ENCODE peak calls at places on chromosomes 7 and 10, in ten cellular contexts. One of them, this sample, is unnamed.
A peak's percentile ranks its signal among the peaks of the same experiment; 100 is the strongest.

GRCh38 chr10:110344622-110345021 is 39.9 kb upstream of the SMNDC1 start:
- DNase-seq in upper lobe of left lung: no peak
- DNase-seq in suprapubic skin: no peak
- DNase-seq in SK-N-SH: no peak
- DNase-seq in stomach: no peak
- DNase-seq in transverse colon: no peak
- DNase-seq in HCT116: no peak
- DNase-seq in GM23338: no peak
- DNase-seq in GM12878: no peak
- DNase-seq in breast epithelium: no peak
- DNase-seq in this sample: no peak

GRCh38 chr7:43879477-43879876 is 10.2 kb upstream of the MRPS24 start:
- DNase-seq in upper lobe of left lung: no peak
- DNase-seq in suprapubic skin: no peak
- DNase-seq in SK-N-SH: no peak
- DNase-seq in stomach: no peak
- DNase-seq in transverse colon: no peak
- DNase-seq in HCT116: no peak
- DNase-seq in GM23338: no peak
- DNase-seq in GM12878: no peak
- DNase-seq in breast epithelium: no peak
- DNase-seq in this sample: no peak

GRCh38 chr7:98187138-98187502 is 24.1 kb upstream of the BHLHA15 start:
- DNase-seq in upper lobe of left lung: no peak
- DNase-seq in suprapubic skin: no peak
- DNase-seq in SK-N-SH: no peak
- DNase-seq in stomach: no peak
- DNase-seq in transverse colon: no peak
- DNase-seq in HCT116: no peak
- DNase-seq in GM23338: no peak
- DNase-seq in GM12878: no peak
- DNase-seq in breast epithelium: no peak
- DNase-seq in this sample: no peak

GRCh38 chr7:125490167-125490566 is 560.5 kb upstream of the POT1 start:
- DNase-seq in upper lobe of left lung: no peak
- DNase-seq in suprapubic skin: no peak
- DNase-seq in SK-N-SH: no peak
- DNase-seq in stomach: no peak
- DNase-seq in transverse colon: no peak
- DNase-seq in HCT116: no peak
- DNase-seq in GM23338: no peak
- DNase-seq in GM12878: no peak
- DNase-seq in breast epithelium: no peak
- DNase-seq in this sample: no peak

GRCh38 chr7:41918597-41918996 is 215.7 kb upstream of the INHBA start:
- DNase-seq in upper lobe of left lung: no peak
- DNase-seq in suprapubic skin: no peak
- DNase-seq in SK-N-SH: no peak
- DNase-seq in stomach: no peak
- DNase-seq in transverse colon: no peak
- DNase-seq in HCT116: no peak
- DNase-seq in GM23338: no peak
- DNase-seq in GM12878: no peak
- DNase-seq in breast epithelium: no peak
- DNase-seq in this sample: no peak

GRCh38 chr10:48291190-48291589 is 15.3 kb upstream of the MAPK8 start:
- DNase-seq in upper lobe of left lung: no peak
- DNase-seq in suprapubic skin: no peak
- DNase-seq in SK-N-SH: no peak
- DNase-seq in stomach: no peak
- DNase-seq in transverse colon: no peak
- DNase-seq in HCT116: no peak
- DNase-seq in GM23338: no peak
- DNase-seq in GM12878: no peak
- DNase-seq in breast epithelium: no peak
- DNase-seq in this sample: no peak

GRCh38 chr7:39754326-39755120 is 131.2 kb downstream of the RALA start:
- DNase-seq in upper lobe of left lung: peak; percentile 83
- DNase-seq in suprapubic skin: no peak
- DNase-seq in SK-N-SH: no peak
- DNase-seq in stomach: no peak
- DNase-seq in transverse colon: no peak
- DNase-seq in HCT116: no peak
- DNase-seq in GM23338: peak; percentile 47
- DNase-seq in GM12878: no peak
- DNase-seq in breast epithelium: no peak
- DNase-seq in this sample: no peak

GRCh38 chr7:33761440-33762080 is 143.8 kb upstream of the BMPER start:
- DNase-seq in upper lobe of left lung: no peak
- DNase-seq in suprapubic skin: no peak
- DNase-seq in SK-N-SH: no peak
- DNase-seq in stomach: no peak
- DNase-seq in transverse colon: no peak
- DNase-seq in HCT116: no peak
- DNase-seq in GM23338: no peak
- DNase-seq in GM12878: no peak
- DNase-seq in breast epithelium: no peak
- DNase-seq in this sample: no peak

GRCh38 chr7:29141981-29142380 is 4.4 kb downstream of the CPVL start:
- DNase-seq in upper lobe of left lung: no peak
- DNase-seq in suprapubic skin: no peak
- DNase-seq in SK-N-SH: no peak
- DNase-seq in stomach: no peak
- DNase-seq in transverse colon: no peak
- DNase-seq in HCT116: no peak
- DNase-seq in GM23338: no peak
- DNase-seq in GM12878: no peak
- DNase-seq in breast epithelium: no peak
- DNase-seq in this sample: no peak

GRCh38 chr7:106190589-106191330 is 78.6 kb upstream of the SYPL1 start:
- DNase-seq in upper lobe of left lung: no peak
- DNase-seq in suprapubic skin: no peak
- DNase-seq in SK-N-SH: no peak
- DNase-seq in stomach: no peak
- DNase-seq in transverse colon: no peak
- DNase-seq in HCT116: no peak
- DNase-seq in GM23338: no peak
- DNase-seq in GM12878: no peak
- DNase-seq in breast epithelium: no peak
- DNase-seq in this sample: no peak

GRCh38 chr10:47311193-47311899 is 10.9 kb upstream of the GDF2 start:
- DNase-seq in upper lobe of left lung: no peak
- DNase-seq in suprapubic skin: no peak
- DNase-seq in SK-N-SH: no peak
- DNase-seq in stomach: peak; percentile 84
- DNase-seq in transverse colon: peak; percentile 77
- DNase-seq in HCT116: no peak
- DNase-seq in GM23338: no peak
- DNase-seq in GM12878: no peak
- DNase-seq in breast epithelium: no peak
- DNase-seq in this sample: no peak

GRCh38 chr10:122068844-122069243 is 79.9 kb downstream of the TACC2 start:
- DNase-seq in upper lobe of left lung: no peak
- DNase-seq in suprapubic skin: peak; percentile 52
- DNase-seq in SK-N-SH: no peak
- DNase-seq in stomach: peak; percentile 9
- DNase-seq in transverse colon: no peak
- DNase-seq in HCT116: no peak
- DNase-seq in GM23338: no peak
- DNase-seq in GM12878: no peak
- DNase-seq in breast epithelium: no peak
- DNase-seq in this sample: no peak

GRCh38 chr10:117413928-117414618 is 38.8 kb upstream of the PDZD8 start:
- DNase-seq in upper lobe of left lung: no peak
- DNase-seq in suprapubic skin: no peak
- DNase-seq in SK-N-SH: no peak
- DNase-seq in stomach: no peak
- DNase-seq in transverse colon: no peak
- DNase-seq in HCT116: no peak
- DNase-seq in GM23338: no peak
- DNase-seq in GM12878: no peak
- DNase-seq in breast epithelium: no peak
- DNase-seq in this sample: no peak

DNA sequence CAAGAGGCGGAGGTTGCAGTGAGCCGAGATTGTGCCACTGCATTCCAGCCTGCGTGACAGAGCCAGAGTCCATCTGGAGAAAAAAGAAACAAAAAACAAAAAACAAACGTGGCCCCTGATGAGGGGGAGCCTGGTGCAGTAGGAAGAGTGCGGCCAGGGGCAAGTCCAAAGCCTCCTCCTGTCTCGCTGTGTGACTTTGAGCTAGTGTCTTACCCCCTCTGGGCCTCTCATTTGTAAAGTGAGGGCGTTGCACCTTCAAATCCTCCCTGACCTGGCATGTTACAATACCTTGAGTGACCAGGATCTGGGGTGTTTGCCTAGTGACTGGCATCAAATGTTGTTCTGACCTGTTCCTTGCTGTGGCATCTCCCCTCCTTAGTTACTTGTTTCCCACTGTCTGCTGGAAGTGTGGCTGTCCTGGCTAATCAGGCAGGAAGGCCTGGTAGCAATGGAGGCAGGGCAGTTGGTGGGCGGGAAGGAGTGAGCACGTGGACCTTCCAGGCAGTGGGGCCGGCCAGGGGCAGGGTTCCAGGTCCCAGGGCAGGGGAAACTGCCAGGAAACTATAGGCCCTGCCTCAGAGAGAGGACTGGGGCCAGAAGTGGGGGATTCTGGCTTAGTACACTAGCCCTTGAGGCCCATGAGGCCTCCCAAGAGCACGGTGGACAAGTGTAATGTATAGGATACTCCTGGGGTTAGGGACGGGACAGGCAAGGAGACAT is 24.5 kb upstream of the GOLGA7B start:
- DNase-seq in upper lobe of left lung: no peak
- DNase-seq in suprapubic skin: no peak
- DNase-seq in SK-N-SH: no peak
- DNase-seq in stomach: no peak
- DNase-seq in transverse colon: no peak
- DNase-seq in HCT116: no peak
- DNase-seq in GM23338: no peak
- DNase-seq in GM12878: no peak
- DNase-seq in breast epithelium: no peak
- DNase-seq in this sample: no peak
- TF ChIP-seq POLR2AphosphoS5 in upper lobe of left lung: no peak
- TF ChIP-seq POLR2AphosphoS5 in suprapubic skin: no peak
- TF ChIP-seq POLR2AphosphoS5 in SK-N-SH: no peak
- TF ChIP-seq POLR2AphosphoS5 in stomach: no peak
- TF ChIP-seq POLR2AphosphoS5 in transverse colon: no peak
- TF ChIP-seq POLR2AphosphoS5 in HCT116: no peak
- TF ChIP-seq POLR2AphosphoS5 in GM23338: no peak
- TF ChIP-seq POLR2AphosphoS5 in GM12878: no peak
- TF ChIP-seq POLR2AphosphoS5 in breast epithelium: no peak
- TF ChIP-seq POLR2AphosphoS5 in this sample: no peak

DNA sequence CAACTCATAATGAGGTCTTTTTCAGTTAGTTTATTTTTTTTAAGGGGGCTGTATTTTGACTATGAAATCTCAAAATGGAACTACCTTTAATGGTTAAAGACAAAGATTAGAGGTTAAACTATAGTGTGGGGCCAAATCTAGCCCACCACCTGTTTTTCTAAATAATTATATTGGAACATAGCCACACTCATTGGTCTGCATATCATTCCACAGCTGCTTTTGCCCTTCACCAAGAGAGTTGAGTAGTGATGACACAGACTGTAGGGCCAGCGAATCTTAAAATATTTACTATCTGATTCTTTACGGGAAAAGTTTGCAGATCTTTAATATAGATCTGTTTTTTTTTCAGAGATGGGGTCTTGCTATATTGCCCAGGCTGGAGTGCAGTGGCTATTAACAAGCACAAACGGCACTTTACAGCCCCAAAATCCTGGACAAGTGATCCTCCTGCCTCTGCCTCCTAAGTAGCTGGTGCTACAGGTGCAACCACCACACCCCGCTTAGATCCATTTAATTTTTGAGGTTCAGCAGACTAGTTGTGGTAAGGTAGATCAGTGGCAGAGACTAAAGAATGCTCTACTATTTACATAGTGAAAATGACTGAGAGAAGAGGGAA is 25.8 kb downstream of the EPC1 start:
- DNase-seq in upper lobe of left lung: no peak
- DNase-seq in suprapubic skin: no peak
- DNase-seq in SK-N-SH: no peak
- DNase-seq in stomach: no peak
- DNase-seq in transverse colon: no peak
- DNase-seq in HCT116: no peak
- DNase-seq in GM23338: no peak
- DNase-seq in GM12878: no peak
- DNase-seq in breast epithelium: no peak
- DNase-seq in this sample: no peak
- TF ChIP-seq POLR2AphosphoS5 in upper lobe of left lung: no peak
- TF ChIP-seq POLR2AphosphoS5 in suprapubic skin: no peak
- TF ChIP-seq POLR2AphosphoS5 in SK-N-SH: no peak
- TF ChIP-seq POLR2AphosphoS5 in stomach: no peak
- TF ChIP-seq POLR2AphosphoS5 in transverse colon: no peak
- TF ChIP-seq POLR2AphosphoS5 in HCT116: no peak
- TF ChIP-seq POLR2AphosphoS5 in GM23338: no peak
- TF ChIP-seq POLR2AphosphoS5 in GM12878: no peak
- TF ChIP-seq POLR2AphosphoS5 in breast epithelium: no peak
- TF ChIP-seq POLR2AphosphoS5 in this sample: no peak

DNA sequence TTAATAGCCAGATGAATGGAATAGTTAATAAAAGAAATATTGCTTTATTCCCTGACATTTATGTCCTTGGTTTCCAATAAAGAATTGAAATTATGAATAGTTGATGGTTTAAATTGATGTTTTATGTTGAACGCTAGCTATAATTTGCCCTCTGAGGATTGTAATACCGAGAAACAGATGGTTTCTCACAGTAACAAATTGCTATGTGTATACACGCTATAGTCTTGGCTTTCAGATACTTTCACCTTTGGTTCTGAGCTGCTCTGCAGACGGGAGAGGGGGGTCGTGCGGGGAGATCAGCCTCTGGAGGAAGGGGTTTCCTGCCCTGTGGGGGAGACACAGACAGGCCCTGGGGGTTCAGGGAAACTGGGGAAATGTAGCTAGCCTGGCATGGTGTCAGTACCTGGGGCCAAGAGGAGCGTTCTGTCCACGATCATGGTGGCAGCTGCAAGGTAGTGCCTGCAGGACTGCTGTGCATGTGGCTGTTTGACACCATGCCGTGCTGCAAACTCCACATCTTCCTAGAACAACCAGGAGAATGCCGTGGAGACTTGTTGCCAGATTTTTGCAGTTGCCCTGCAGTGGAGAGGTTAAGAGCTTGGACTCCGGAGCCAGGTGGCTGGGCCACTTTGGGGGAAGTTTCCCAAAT is 167.7 kb downstream of the CUX1 start:
- DNase-seq in upper lobe of left lung: no peak
- DNase-seq in suprapubic skin: no peak
- DNase-seq in SK-N-SH: peak; percentile 39
- DNase-seq in stomach: no peak
- DNase-seq in transverse colon: no peak
- DNase-seq in HCT116: no peak
- DNase-seq in GM23338: no peak
- DNase-seq in GM12878: no peak
- DNase-seq in breast epithelium: no peak
- DNase-seq in this sample: no peak
- TF ChIP-seq POLR2AphosphoS5 in upper lobe of left lung: no peak
- TF ChIP-seq POLR2AphosphoS5 in suprapubic skin: no peak
- TF ChIP-seq POLR2AphosphoS5 in SK-N-SH: no peak
- TF ChIP-seq POLR2AphosphoS5 in stomach: no peak
- TF ChIP-seq POLR2AphosphoS5 in transverse colon: no peak
- TF ChIP-seq POLR2AphosphoS5 in HCT116: no peak
- TF ChIP-seq POLR2AphosphoS5 in GM23338: no peak
- TF ChIP-seq POLR2AphosphoS5 in GM12878: no peak
- TF ChIP-seq POLR2AphosphoS5 in breast epithelium: no peak
- TF ChIP-seq POLR2AphosphoS5 in this sample: no peak

GRCh38 chr10:5983813-5984212 is 6.5 kb upstream of the IL15RA start:
- DNase-seq in upper lobe of left lung: no peak
- DNase-seq in suprapubic skin: no peak
- DNase-seq in SK-N-SH: no peak
- DNase-seq in stomach: no peak
- DNase-seq in transverse colon: no peak
- DNase-seq in HCT116: no peak
- DNase-seq in GM23338: no peak
- DNase-seq in GM12878: no peak
- DNase-seq in breast epithelium: no peak
- DNase-seq in this sample: no peak
- TF ChIP-seq POLR2AphosphoS5 in upper lobe of left lung: no peak
- TF ChIP-seq POLR2AphosphoS5 in suprapubic skin: no peak
- TF ChIP-seq POLR2AphosphoS5 in SK-N-SH: no peak
- TF ChIP-seq POLR2AphosphoS5 in stomach: no peak
- TF ChIP-seq POLR2AphosphoS5 in transverse colon: peak; percentile 19
- TF ChIP-seq POLR2AphosphoS5 in HCT116: no peak
- TF ChIP-seq POLR2AphosphoS5 in GM23338: no peak
- TF ChIP-seq POLR2AphosphoS5 in GM12878: no peak
- TF ChIP-seq POLR2AphosphoS5 in breast epithelium: no peak
- TF ChIP-seq POLR2AphosphoS5 in this sample: no peak